ENCODE peak calls at places on chromosome 15, in seven cellular contexts. K is Peyer's patch, T is ovary, C is K562, E is coronary artery, D is HL-60, H is fibroblast of lung. U is an unnamed sample.

GRCh38 chr15:39415634-39416033 is 165.2 kb upstream of the THBS1 start:
- DNase-seq in K (no peak), T (no peak), C (no peak), E (no peak), D (no peak), H (no peak), U (no peak)

GRCh38 chr15:29871401-29871800 is 49.1 kb upstream of the TJP1 start:
- DNase-seq in K (no peak), T (peak; percentile 38), C (no peak), E (peak; percentile 92), D (no peak), H (no peak), U (no peak)

GRCh38 chr15:90496791-90497190 is 32.9 kb upstream of the CRTC3 start:
- DNase-seq in K (no peak), T (no peak), C (no peak), E (no peak), D (no peak), H (no peak), U (no peak)

GRCh38 chr15:77025471-77025901 is 30.6 kb downstream of the PSTPIP1 start:
- DNase-seq in K (no peak), T (peak; percentile 16), C (no peak), E (peak; percentile 62), D (no peak), H (no peak), U (no peak)

GRCh38 chr15:79769081-79769481 is 127.7 kb downstream of the MTHFS start:
- DNase-seq in K (no peak), T (no peak), C (no peak), E (no peak), D (peak; percentile 24), H (peak; percentile 3), U (peak; percentile 20)

GRCh38 chr15:65773386-65774111 is 18.5 kb downstream of the DENND4A start:
- DNase-seq in K (no peak), T (no peak), C (no peak), E (no peak), D (no peak), H (no peak), U (no peak)

GRCh38 chr15:87961851-87962816 is 294.4 kb downstream of the NTRK3 start:
- DNase-seq in K (no peak), T (no peak), C (no peak), E (no peak), D (no peak), H (no peak), U (no peak)

GRCh38 chr15:90201150-90201943 is at the start of gene SEMA4B:
- DNase-seq in K (peak; percentile 85), T (peak; percentile 78), C (peak; percentile 89), E (no peak), D (peak; percentile 75), H (peak; percentile 29), U (peak; percentile 80)

GRCh38 chr15:23690450-23690852 is 3.3 kb upstream of the NDN start:
- DNase-seq in K (no peak), T (peak; percentile 82), C (peak; percentile 16), E (no peak), D (no peak), H (peak; percentile 93), U (no peak)

GRCh38 chr15:59762558-59762957 is 73.4 kb upstream of the BNIP2 start:
- DNase-seq in K (no peak), T (no peak), C (no peak), E (no peak), D (no peak), H (no peak), U (peak; percentile 13)

GRCh38 chr15:22954798-22955543 is 25.2 kb downstream of the CYFIP1 start:
- DNase-seq in K (peak; percentile 9), T (no peak), C (no peak), E (no peak), D (no peak), H (no peak), U (peak; percentile 35)

GRCh38 chr15:51888593-51889195 is 59.2 kb downstream of the TMOD3 start:
- DNase-seq in K (no peak), T (no peak), C (peak; percentile 44), E (no peak), D (no peak), H (peak; percentile 49), U (peak; percentile 55)

GRCh38 chr15:31024330-31024729 is 32.9 kb upstream of the MTMR10 start:
- DNase-seq in K (no peak), T (no peak), C (no peak), E (no peak), D (no peak), H (peak; percentile 71), U (peak; percentile 97)

GRCh38 chr15:29556385-29556784 is 265.9 kb downstream of the TJP1 start:
- DNase-seq in K (no peak), T (no peak), C (no peak), E (no peak), D (no peak), H (no peak), U (no peak)

GRCh38 chr15:44738340-44738984 is 2.1 kb downstream of the TRIM69 start:
- DNase-seq in K (no peak), T (no peak), C (peak; percentile 43), E (no peak), D (no peak), H (peak; percentile 82), U (peak; percentile 51)

GRCh38 chr15:34650177-34650576 is 66.7 kb upstream of the GOLGA8B start:
- DNase-seq in K (no peak), T (no peak), C (no peak), E (no peak), D (no peak), H (peak; percentile 48), U (no peak)

GRCh38 chr15:28094732-28095521 is 4.2 kb downstream of the OCA2 start:
- DNase-seq in K (no peak), T (no peak), C (no peak), E (peak; percentile 74), D (no peak), H (no peak), U (no peak)

GRCh38 chr15:88419830-88420229 is 47.4 kb downstream of the MRPL46 start:
- DNase-seq in K (no peak), T (no peak), C (no peak), E (no peak), D (no peak), H (no peak), U (no peak)

GRCh38 chr15:52681441-52681840 is 2.3 kb upstream of the ATOSA start:
- DNase-seq in K (no peak), T (no peak), C (no peak), E (no peak), D (no peak), H (no peak), U (no peak)

GRCh38 chr15:82846621-82847020 is 37.2 kb downstream of the WHAMM start:
- DNase-seq in K (no peak), T (no peak), C (no peak), E (no peak), D (no peak), H (no peak), U (no peak)

GRCh38 chr15:82843561-82843960 is 34.1 kb downstream of the WHAMM start:
- DNase-seq in K (no peak), T (no peak), C (no peak), E (no peak), D (peak; percentile 22), H (no peak), U (no peak)

GRCh38 chr15:82848201-82848993 is 39.0 kb downstream of the WHAMM start:
- DNase-seq in K (no peak), T (no peak), C (no peak), E (no peak), D (no peak), H (no peak), U (no peak)

GRCh38 chr15:82847703-82848102 is 38.3 kb downstream of the WHAMM start:
- DNase-seq in K (no peak), T (no peak), C (no peak), E (no peak), D (no peak), H (no peak), U (no peak)

DNA sequence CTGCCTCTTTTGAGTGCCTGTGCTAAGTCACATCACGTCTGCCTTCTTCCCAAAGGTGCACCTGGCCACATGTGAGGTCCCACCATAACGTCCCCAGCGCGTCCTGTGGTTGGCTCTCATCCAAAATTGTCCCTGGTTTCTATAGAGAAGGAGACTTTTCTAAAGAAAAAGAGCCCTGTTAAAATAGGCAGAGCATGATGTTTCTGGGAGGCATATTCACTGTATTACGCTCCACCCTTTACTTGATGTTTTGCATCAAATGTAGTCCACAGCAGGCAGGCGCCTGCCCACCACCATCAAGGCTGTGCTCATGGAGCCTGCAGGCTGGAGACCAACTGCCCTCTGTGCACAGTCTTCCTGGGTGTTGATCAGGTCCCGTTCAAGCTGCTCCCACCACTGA is 36.3 kb downstream of the WHAMM start:
- DNase-seq in K (no peak), T (no peak), C (no peak), E (no peak), D (no peak), H (no peak), U (no peak)
- TF ChIP-seq CTCF in K (no peak), T (no peak), C (no peak), E (no peak), D (no peak), H (no peak), U (no peak)

DNA sequence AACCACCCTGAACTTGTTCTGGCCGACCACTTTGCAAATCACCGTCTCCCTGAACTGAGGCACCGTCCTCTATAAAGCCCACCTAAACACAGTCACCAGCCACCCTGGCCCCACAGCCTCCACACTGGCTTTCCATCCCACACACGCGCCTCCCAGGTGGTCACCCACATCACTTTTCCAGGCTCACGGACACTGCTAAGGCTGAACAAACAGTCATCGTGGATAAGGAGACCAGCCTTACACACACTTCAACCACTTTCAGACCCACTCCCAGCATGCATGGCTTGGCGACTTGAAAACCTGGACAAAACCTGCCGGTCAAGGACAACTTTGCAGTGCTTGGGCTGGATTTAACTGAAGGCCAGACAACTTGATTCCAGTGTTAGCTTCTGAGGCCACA is 8.4 kb downstream of the CHSY1 start:
- DNase-seq in K (no peak), T (no peak), C (no peak), E (no peak), D (no peak), H (no peak), U (no peak)
- H3K27ac ChIP-seq in K (peak overlapping the region; percentile 38), T (no peak overlapping the region), C (no peak overlapping the region), E (no peak overlapping the region), D (peak overlapping the region; percentile 83), H (peak overlapping the region; percentile 23), U (peak overlapping the region; percentile 76)

GRCh38 chr15:69017978-69018377 is 3.5 kb downstream of the NOX5 start:
- DNase-seq in K (no peak), T (no peak), C (peak; percentile 28), E (no peak), D (no peak), H (no peak), U (no peak)
- TF ChIP-seq CTCF in K (no peak), T (no peak), C (no peak), E (no peak), D (no peak), H (no peak), U (no peak)

DNA sequence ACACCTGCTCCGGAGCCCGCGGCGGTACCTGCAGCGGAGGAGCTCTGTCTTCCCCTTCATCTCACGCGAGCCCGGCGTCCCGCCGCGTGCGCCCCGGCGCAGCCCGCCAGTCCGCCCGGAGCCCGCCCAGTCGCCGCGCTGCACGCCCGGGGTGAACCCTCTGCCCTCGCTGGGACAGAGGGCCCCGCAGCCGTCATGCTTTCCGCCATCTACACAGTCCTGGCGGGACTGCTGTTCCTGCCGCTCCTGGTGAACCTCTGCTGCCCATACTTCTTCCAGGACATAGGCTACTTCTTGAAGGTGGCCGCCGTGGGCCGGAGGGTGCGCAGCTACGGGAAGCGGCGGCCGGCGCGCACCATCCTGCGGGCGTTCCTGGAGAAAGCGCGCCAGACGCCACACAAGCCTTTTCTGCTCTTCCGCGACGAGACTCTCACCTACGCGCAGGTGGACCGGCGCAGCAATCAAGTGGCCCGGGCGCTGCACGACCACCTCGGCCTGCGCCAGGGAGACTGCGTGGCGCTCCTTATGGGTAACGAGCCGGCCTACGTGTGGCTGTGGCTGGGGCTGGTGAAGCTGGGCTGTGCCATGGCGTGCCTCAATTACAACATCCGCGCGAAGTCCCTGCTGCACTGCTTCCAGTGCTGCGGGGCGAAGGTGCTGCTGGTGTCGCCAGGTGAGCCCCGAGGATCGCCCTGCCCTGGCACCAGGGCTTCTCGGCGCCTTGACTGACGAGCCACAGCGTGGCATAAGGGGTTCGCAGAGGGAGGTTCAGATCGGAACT is 427 bp downstream of the SLC27A2 start:
- DNase-seq in K (no peak), T (peak; percentile 13), C (no peak), E (no peak), D (peak; percentile 50), H (peak; percentile 24), U (peak; percentile 45)
- H3K27ac ChIP-seq in K (peak overlapping the region; percentile 72), T (no peak overlapping the region), C (peak overlapping the region; percentile 38), E (no peak overlapping the region), D (peak overlapping the region; percentile 63), H (no peak overlapping the region), U (no peak overlapping the region)